ENCODE peak calls at places on chromosome X, in six cellular contexts. T is CD4-positive, alpha-beta memory T cell; Q is A549; D is tibial nerve; K is pancreas; H is sigmoid colon. N is an unnamed sample.

GRCh38 chrX:51776851-51777250 is 33.6 kb downstream of the GSPT2 start:
- DNase-seq in T (no peak), Q (no peak), D (no peak), K (no peak), H (no peak), N (no peak)

GRCh38 chrX:147899715-147900114 is 12.0 kb upstream of the FMR1 start:
- DNase-seq in T (no peak), Q (no peak), D (no peak), K (no peak), H (no peak), N (no peak)

GRCh38 chrX:105837227-105837626 is 14.9 kb downstream of the NRK start:
- DNase-seq in T (no peak), Q (no peak), D (peak; percentile 68), K (peak; percentile 41), H (peak; percentile 86), N (no peak)

GRCh38 chrX:27086221-27086620 is 376.9 kb downstream of the PPP4R3C start:
- DNase-seq in T (no peak), Q (no peak), D (no peak), K (no peak), H (no peak), N (no peak)

GRCh38 chrX:129653985-129654651 is 638 bp downstream of the APLN start:
- DNase-seq in T (peak; percentile 11), Q (peak; percentile 35), D (no peak), K (no peak), H (no peak), N (no peak)

GRCh38 chrX:45758319-45758718 is 557.6 kb upstream of the DIPK2B start:
- DNase-seq in T (peak; percentile 36), Q (no peak), D (no peak), K (no peak), H (no peak), N (no peak)

GRCh38 chrX:135698924-135699323 is 14.5 kb upstream of the CT45A1 start:
- DNase-seq in T (no peak), Q (no peak), D (no peak), K (no peak), H (no peak), N (no peak)

GRCh38 chrX:100341111-100341510 is 69.0 kb downstream of the PCDH19 start:
- DNase-seq in T (no peak), Q (no peak), D (no peak), K (no peak), H (no peak), N (no peak)

GRCh38 chrX:8663325-8663724 is 68.6 kb downstream of the ANOS1 start:
- DNase-seq in T (no peak), Q (no peak), D (no peak), K (no peak), H (no peak), N (no peak)

GRCh38 chrX:30085571-30085970 is 129.8 kb upstream of the MAGEB2 start:
- DNase-seq in T (no peak), Q (no peak), D (no peak), K (no peak), H (no peak), N (no peak)

GRCh38 chrX:103629295-103630170 is 758 bp downstream of the TCEAL1 start:
- DNase-seq in T (peak; percentile 9), Q (peak; percentile 86), D (peak; percentile 43), K (peak; percentile 63), H (peak; percentile 83), N (no peak)

GRCh38 chrX:13381514-13381913 is 61.7 kb upstream of the ATXN3L start:
- DNase-seq in T (no peak), Q (no peak), D (no peak), K (no peak), H (no peak), N (no peak)

GRCh38 chrX:46574337-46574940 is 874 bp downstream of the CHST7 start:
- DNase-seq in T (peak; percentile 42), Q (peak; percentile 48), D (no peak), K (peak; percentile 18), H (no peak), N (no peak)

GRCh38 chrX:108945883-108946523 is 209.6 kb upstream of the IRS4 start:
- DNase-seq in T (no peak), Q (no peak), D (no peak), K (no peak), H (no peak), N (no peak)

GRCh38 chrX:630922-631496 is 418 bp downstream of the SHOX start:
- DNase-seq in T (no peak), Q (peak; percentile 20), D (no peak), K (no peak), H (peak; percentile 41), N (no peak)

GRCh38 chrX:123771449-123772064 is 38.7 kb upstream of the THOC2 start:
- DNase-seq in T (no peak), Q (peak; percentile 45), D (no peak), K (no peak), H (no peak), N (no peak)

GRCh38 chrX:78658851-78659744 is at the start of gene RTL3:
- DNase-seq in T (no peak), Q (no peak), D (no peak), K (no peak), H (no peak), N (no peak)

GRCh38 chrX:13495232-13495631 is 74.2 kb upstream of the EGFL6 start:
- DNase-seq in T (no peak), Q (no peak), D (no peak), K (no peak), H (no peak), N (no peak)

GRCh38 chrX:20729421-20729820 is 462.7 kb upstream of the RPS6KA3 start:
- DNase-seq in T (no peak), Q (no peak), D (no peak), K (no peak), H (no peak), N (no peak)

DNA sequence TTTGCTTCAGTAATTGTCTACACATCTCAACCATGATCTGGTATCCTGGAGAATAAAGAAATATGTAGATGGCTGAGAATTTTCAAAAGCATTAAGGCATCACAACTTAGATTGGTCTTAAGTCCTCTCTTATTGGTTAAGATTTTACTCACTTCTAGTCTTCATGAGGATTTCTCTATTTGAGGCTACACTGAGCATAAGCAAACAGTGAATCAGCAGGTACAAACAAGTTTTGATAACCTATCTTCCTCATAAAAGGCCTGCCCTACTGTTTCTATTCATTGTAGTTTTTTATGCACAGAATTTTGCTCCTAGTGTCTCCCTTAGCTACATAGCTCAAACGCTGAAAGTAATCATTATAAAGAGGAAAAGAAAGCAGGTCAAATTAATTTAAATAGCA is 460.7 kb upstream of the RPS6KA3 start:
- DNase-seq in T (no peak), Q (peak; percentile 38), D (no peak), K (no peak), H (no peak), N (no peak)
- H3K27ac ChIP-seq in T (no peak overlapping the region), Q (no peak overlapping the region), D (no peak overlapping the region), K (no peak overlapping the region), H (no peak overlapping the region), N (no peak overlapping the region)

DNA sequence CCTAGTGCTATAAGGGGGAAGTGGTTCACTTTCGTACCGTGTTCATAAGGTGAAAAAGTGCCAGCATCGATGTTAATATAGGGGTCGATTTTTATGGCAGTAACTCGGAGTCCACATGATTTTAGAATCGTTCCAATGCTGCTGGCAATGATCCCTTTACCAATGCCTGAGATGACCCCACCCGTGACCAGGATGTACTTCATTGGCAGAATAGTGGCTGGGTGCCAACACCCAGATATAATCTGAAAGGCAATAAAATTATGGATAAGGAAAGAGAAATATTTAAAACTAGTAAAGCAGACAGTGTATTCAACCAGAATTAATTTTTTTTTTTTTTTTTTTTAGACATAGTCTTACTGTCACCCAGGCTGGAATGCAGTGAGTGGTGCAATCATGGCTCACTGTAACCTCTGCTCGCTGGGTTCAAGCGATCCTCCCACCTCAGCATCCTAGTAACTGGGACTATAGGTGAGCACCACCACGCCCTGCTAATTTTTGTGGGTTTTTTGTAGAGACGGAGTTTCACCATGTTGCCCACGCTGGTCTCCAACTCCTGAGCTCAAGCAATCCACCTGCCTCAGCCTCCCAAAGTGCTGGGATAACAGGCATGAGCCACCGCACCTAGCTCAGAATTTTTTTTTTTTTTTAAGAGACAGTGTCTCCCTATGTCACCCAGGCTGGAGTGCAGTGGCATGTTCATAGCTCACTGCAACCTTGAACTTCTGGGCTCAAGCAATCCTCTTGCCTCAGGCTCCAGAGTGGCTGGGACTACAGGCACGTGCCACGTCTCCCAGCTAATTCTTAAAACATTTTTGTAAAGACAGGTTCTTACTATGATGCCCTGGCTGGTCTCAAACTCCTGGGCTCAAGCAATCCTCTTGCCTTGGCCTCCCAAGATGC is 9.5 kb downstream of the CTPS2 start:
- DNase-seq in T (no peak), Q (no peak), D (no peak), K (no peak), H (peak; percentile 6), N (no peak)
- H3K4me1 ChIP-seq in T (no peaks in the 10 kb centered on the region), Q (no peaks in the 10 kb centered on the region), D (no peaks in the 10 kb centered on the region), K (no peaks in the 10 kb centered on the region), H (no peaks in the 10 kb centered on the region), N (no peaks in the 10 kb centered on the region)

GRCh38 chrX:65630771-65631170 is 36.7 kb upstream of the MSN start:
- DNase-seq in T (no peak), Q (no peak), D (no peak), K (no peak), H (no peak), N (no peak)

GRCh38 chrX:65634732-65635131 is 32.7 kb upstream of the MSN start:
- DNase-seq in T (no peak), Q (no peak), D (no peak), K (no peak), H (no peak), N (no peak)

GRCh38 chrX:65637335-65637734 is 30.1 kb upstream of the MSN start:
- DNase-seq in T (no peak), Q (no peak), D (no peak), K (no peak), H (no peak), N (no peak)

GRCh38 chrX:65635824-65636223 is 31.6 kb upstream of the MSN start:
- DNase-seq in T (no peak), Q (no peak), D (no peak), K (no peak), H (no peak), N (no peak)

DNA sequence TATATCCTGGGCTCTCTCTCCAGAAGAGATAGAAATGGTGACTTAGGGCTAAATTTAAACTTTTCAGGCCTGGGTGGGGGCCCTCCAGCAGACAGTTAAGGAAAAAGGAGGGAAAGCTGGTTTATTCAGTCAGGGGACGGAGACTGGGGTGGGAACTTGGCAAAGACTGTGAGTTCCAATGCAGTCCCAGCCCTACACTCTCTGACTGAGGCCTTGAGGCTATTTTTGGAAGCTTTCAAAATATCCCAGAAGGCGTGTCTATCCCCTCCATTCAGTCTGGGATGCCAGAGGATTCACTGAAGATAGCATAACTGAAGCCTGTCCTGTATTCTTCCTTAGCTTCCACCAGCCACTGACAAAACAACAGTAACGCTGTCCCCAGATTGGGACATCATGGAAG is 32.1 kb upstream of the MSN start:
- DNase-seq in T (no peak), Q (no peak), D (peak; percentile 6), K (no peak), H (no peak), N (no peak)
- H3K27ac ChIP-seq in T (no peak overlapping the region), Q (peak overlapping the region; percentile 52), D (peak overlapping the region; percentile 84), K (no peak overlapping the region), H (peak overlapping the region; percentile 72), N (peak overlapping the region; percentile 55)

DNA sequence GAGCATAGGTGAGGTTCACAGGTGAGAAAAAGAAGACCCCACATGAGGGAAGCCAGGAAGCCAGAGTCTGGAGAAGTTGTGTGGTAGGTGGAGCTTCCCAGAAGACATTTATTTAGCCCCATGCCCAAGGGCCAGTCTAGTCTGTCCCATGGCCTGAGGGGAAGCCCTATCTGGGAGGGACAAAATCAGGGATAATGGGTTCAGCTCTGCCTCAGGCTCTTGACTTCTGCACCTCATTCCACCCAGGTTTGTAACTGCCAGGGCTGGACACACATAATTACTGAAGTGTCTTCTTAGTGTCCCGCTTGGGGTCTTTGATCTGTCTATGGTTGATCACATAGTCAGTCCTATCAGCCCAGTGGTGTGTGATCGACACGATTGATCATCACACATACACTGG is 36.0 kb downstream of the TSC22D3 start:
- DNase-seq in T (no peak), Q (no peak), D (no peak), K (no peak), H (no peak), N (no peak)
- H3K4me1 ChIP-seq in T (peaks cover 48% of the 10 kb centered on the region), Q (peaks cover 14% of the 10 kb centered on the region), D (peaks cover 77% of the 10 kb centered on the region), K (peaks cover 24% of the 10 kb centered on the region), H (peaks cover 42% of the 10 kb centered on the region), N (peaks cover 24% of the 10 kb centered on the region)